ENCODE peak calls at places on chromosomes 6 and 20, in five cellular contexts. X, H, Y, A and O are unnamed samples.

GRCh38 chr20:19376451-19376971 is 164.1 kb downstream of the SLC24A3 start:
- DNase-seq in X (no peak), H (no peak), Y (no peak), A (no peak), O (no peak)

GRCh38 chr6:26187981-26188635 is 100.9 kb downstream of the HFE start:
- DNase-seq in X (peak; percentile 51), H (no peak), Y (no peak), A (peak; percentile 86), O (no peak)

GRCh38 chr20:6299451-6299850 is 176.6 kb upstream of the FERMT1 start:
- DNase-seq in X (no peak), H (no peak), Y (no peak), A (no peak), O (no peak)

GRCh38 chr6:116265081-116265829 is 11.4 kb upstream of the TSPYL4 start:
- DNase-seq in X (no peak), H (no peak), Y (no peak), A (no peak), O (no peak)

GRCh38 chr6:151448623-151449022 is 3.3 kb downstream of the RMND1 start:
- DNase-seq in X (no peak), H (no peak), Y (no peak), A (no peak), O (no peak)

GRCh38 chr6:14540859-14541540 is 423.4 kb downstream of the CD83 start:
- DNase-seq in X (no peak), H (no peak), Y (no peak), A (no peak), O (no peak)

GRCh38 chr6:155402656-155403304 is 52.9 kb downstream of the NOX3 start:
- DNase-seq in X (no peak), H (no peak), Y (no peak), A (no peak), O (no peak)

GRCh38 chr6:83911278-83911677 is 51.8 kb downstream of the CYB5R4 start:
- DNase-seq in X (peak; percentile 1), H (no peak), Y (no peak), A (no peak), O (no peak)

GRCh38 chr6:5667737-5668136 is 339.0 kb downstream of the NRN1 start:
- DNase-seq in X (no peak), H (no peak), Y (no peak), A (no peak), O (no peak)

GRCh38 chr20:60117040-60117439 is 158.8 kb downstream of the CDH26 start:
- DNase-seq in X (no peak), H (no peak), Y (no peak), A (no peak), O (no peak)

GRCh38 chr6:4899249-4899648 is 104.6 kb downstream of the RPP40 start:
- DNase-seq in X (no peak), H (no peak), Y (no peak), A (no peak), O (no peak)

GRCh38 chr6:52390361-52390727 is 28.4 kb downstream of the PAQR8 start:
- DNase-seq in X (peak; percentile 62), H (peak; percentile 49), Y (no peak), A (peak; percentile 82), O (peak; percentile 58)

GRCh38 chr20:32059189-32059588 is 7.1 kb downstream of the HCK start:
- DNase-seq in X (no peak), H (no peak), Y (no peak), A (no peak), O (no peak)

GRCh38 chr6:26351544-26351953 is 13.4 kb upstream of the BTN3A2 start:
- DNase-seq in X (peak; percentile 94), H (no peak), Y (no peak), A (no peak), O (no peak)

GRCh38 chr6:39107034-39107433 is 8.0 kb downstream of the SAYSD1 start:
- DNase-seq in X (no peak), H (no peak), Y (no peak), A (no peak), O (no peak)

GRCh38 chr6:10880366-10880765 is 1.5 kb downstream of the GCM2 start:
- DNase-seq in X (no peak), H (no peak), Y (no peak), A (no peak), O (no peak)

DNA sequence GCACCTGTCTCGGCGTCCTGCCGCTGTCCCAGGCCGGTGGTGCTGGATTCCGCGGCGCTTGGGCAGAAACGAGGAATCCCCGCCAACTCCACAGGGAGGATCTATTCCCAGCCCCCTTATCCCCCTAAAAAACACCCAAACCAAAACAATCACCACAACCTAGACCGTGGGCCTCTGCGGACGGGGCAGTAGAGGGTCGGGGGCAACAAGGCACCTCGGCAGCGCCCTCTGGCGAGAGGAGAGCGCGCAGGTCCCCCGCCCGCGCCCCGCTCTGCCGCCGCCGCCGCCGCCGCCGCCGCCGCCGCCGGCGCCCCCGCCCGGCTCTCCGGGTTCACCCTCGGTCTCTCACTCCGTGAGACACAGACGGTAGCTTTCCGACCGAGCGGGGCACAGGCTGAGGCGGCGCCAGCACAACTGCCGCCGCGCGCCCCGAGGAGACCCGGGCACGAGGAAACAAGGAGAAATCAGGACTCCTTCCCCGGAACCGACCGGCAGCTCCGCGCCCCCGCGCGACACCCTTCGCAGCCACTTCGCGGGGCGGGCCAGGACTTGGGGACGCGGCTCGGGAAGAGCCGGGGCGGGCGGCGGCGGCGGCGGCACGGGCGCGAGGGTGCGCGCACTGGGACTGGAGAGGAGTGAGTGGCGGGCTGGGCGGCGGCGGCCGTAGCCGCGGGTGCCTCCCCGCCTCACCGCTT is at the start of gene SLC35F1:
- DNase-seq in X (peak; percentile 29), H (no peak), Y (peak; percentile 66), A (peak; percentile 46), O (peak; percentile 68)
- TF ChIP-seq CTCF in X (peak; percentile 32), H (no peak), Y (peak; percentile 35), A (peak; percentile 37), O (peak; percentile 52)

GRCh38 chr20:4026093-4026601 is 10.8 kb upstream of the RNF24 start:
- DNase-seq in X (peak; percentile 94), H (no peak), Y (peak; percentile 25), A (no peak), O (no peak)
- TF ChIP-seq CTCF in X (peak; percentile 82), H (no peak), Y (no peak), A (no peak), O (no peak)

GRCh38 chr20:62353289-62354030 is 13.7 kb downstream of the LAMA5 start:
- DNase-seq in X (no peak), H (no peak), Y (no peak), A (no peak), O (no peak)

GRCh38 chr20:62354031-62354808 is 12.9 kb downstream of the LAMA5 start:
- DNase-seq in X (no peak), H (no peak), Y (no peak), A (no peak), O (no peak)

GRCh38 chr20:62351469-62352401 is 15.4 kb downstream of the LAMA5 start:
- DNase-seq in X (no peak), H (no peak), Y (no peak), A (no peak), O (no peak)

GRCh38 chr20:62350629-62351422 is 16.3 kb downstream of the LAMA5 start:
- DNase-seq in X (no peak), H (no peak), Y (no peak), A (no peak), O (peak; percentile 52)

GRCh38 chr20:62352402-62353288 is 14.5 kb downstream of the LAMA5 start:
- DNase-seq in X (no peak), H (no peak), Y (no peak), A (no peak), O (no peak)
- TF ChIP-seq CTCF in X (no peak), H (peak; percentile 20), Y (no peak), A (no peak), O (no peak)

GRCh38 chr20:43507150-43508080 is at the start of gene L3MBTL1:
- DNase-seq in X (peak; percentile 43), H (no peak), Y (peak; percentile 71), A (peak; percentile 31), O (peak; percentile 89)
- TF ChIP-seq CTCF in X (no peak), H (no peak), Y (no peak), A (no peak), O (no peak)

DNA sequence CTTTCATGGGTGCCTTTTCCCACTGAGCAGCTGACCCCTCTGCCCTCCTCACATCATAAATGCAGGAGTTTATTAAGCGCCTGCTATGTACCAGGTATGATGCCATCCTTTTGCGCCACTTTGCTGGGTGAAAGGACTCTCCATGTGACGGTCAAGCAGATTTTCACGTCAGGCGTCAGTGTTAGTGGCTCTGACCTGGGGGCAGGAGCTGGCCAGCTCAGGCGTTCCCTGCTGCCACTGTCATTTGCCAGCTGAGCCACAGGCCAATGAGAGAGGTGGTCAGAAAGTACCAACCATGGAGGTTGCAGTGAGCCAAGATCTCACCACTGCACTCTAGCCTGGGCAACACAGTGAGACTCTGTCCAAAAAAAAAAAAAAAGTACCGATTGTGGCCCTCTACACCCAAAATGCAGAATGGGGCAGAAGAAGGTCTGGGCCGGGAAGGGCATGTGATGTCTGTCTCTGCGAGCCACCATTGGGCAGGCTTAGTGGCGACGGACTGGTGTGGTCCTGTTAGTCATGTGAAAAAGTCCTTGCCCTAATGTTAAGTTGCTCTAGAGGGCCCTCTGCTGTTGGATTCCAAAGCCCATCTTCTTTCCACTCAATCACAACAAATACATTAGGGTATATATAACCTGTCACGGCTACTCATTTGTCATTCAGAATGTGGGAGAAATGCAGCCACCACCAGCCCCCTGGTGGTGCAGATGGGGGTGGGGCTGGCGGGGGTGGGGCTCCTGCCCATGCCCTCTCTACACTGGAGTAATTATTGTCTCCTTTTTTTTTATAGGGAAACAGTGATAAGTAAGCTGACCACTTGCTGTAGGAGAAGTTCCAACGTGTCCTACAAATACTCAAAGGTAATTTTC is 18.4 kb upstream of the SLC22A1 start:
- DNase-seq in X (peak; percentile 43), H (no peak), Y (peak; percentile 39), A (peak; percentile 53), O (peak; percentile 26)
- TF ChIP-seq CTCF in X (peak; percentile 40), H (peak; percentile 52), Y (peak; percentile 27), A (peak; percentile 28), O (peak; percentile 37)

DNA sequence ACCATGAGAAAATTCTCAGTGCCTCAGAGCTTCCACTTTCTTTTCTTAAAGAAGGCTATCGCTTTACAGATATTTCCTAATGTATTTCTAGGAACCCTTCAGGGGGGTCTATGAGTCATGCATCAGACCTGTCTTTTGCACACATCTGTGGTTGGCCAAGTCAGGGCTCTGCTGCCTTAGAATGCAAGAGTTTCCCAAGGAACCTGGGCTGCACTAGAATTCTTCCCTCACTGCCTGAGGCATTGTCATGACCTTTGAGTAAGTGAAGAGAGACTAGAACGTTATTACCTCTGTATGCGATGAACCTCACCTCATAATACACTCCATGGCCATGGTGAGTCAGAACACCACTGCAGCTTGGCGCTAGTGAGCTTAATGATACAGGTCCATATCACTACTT is 365.0 kb upstream of the ID4 start:
- DNase-seq in X (peak; percentile 94), H (no peak), Y (no peak), A (no peak), O (peak; percentile 67)
- TF ChIP-seq CTCF in X (no peak), H (no peak), Y (no peak), A (no peak), O (no peak)

DNA sequence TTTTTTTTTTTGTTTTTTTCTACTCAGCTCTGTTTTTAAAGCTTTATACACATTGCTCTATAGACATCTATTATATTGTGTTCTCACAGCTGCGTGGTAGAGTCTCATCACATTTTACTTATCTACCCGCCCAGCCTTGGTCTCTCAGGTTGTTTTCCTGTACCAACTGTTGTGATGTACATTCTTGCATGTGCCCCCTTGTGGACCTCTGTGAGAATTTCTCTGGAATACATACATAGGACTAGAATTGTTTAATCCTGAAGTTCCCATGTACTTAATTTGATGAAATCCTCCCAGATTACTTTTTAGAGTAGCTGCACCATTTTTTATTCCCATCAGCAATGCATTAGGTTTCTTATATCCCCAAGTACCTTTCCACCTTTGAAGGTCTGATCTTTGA is 40.4 kb upstream of the TINAG start:
- DNase-seq in X (peak; percentile 75), H (no peak), Y (peak; percentile 51), A (peak; percentile 42), O (peak; percentile 57)
- TF ChIP-seq CTCF in X (peak; percentile 71), H (peak; percentile 59), Y (peak; percentile 54), A (peak; percentile 29), O (peak; percentile 46)